ENCODE peak calls at places on chromosome 2, in eight cellular contexts. V, J, I, T, O, K, X and P are unnamed samples.
A peak's percentile ranks its signal among the peaks of the same experiment; 100 is the strongest.

GRCh38 chr2:68770271-68771111 is 35.9 kb downstream of the ARHGAP25 start:
- DNase-seq in I (no peak), J (no peak), X (no peak), O (no peak), T (no peak), K (no peak), V (no peak), P (no peak)

GRCh38 chr2:178331474-178332431 is 119.2 kb downstream of the PRKRA start:
- DNase-seq in V (no peak), X (no peak), I (no peak), O (no peak), T (no peak), K (no peak), J (no peak), P (no peak)

GRCh38 chr2:74778381-74779371 is 55.3 kb upstream of the HK2 start:
- DNase-seq in T (peak; percentile 44), V (no peak), J (peak; percentile 56), X (no peak), O (no peak), I (no peak), K (no peak), P (peak; percentile 81)

GRCh38 chr2:75716406-75716805 is 5.7 kb upstream of the GCFC2 start:
- DNase-seq in K (no peak), V (no peak), O (no peak), I (no peak), T (peak; percentile 25), J (peak; percentile 3), X (no peak), P (no peak)

GRCh38 chr2:68163641-68164040 is 6.0 kb downstream of the PNO1 start:
- DNase-seq in T (no peak), O (no peak), J (no peak), X (no peak), V (no peak), I (no peak), K (no peak), P (no peak)

GRCh38 chr2:96407041-96407918 is 71.7 kb downstream of the NCAPH start:
- DNase-seq in J (peak; percentile 76), I (peak; percentile 55), K (peak; percentile 65), V (peak; percentile 73), T (peak; percentile 87), X (no peak), O (peak; percentile 33), P (peak; percentile 77)

GRCh38 chr2:12455626-12456025 is 261.1 kb upstream of the TRIB2 start:
- DNase-seq in V (no peak), I (no peak), J (no peak), K (no peak), O (no peak), T (peak; percentile 76), X (no peak), P (no peak)

GRCh38 chr2:204468689-204469429 is 76.4 kb upstream of the PARD3B start:
- DNase-seq in O (peak; percentile 51), X (no peak), T (peak; percentile 57), K (no peak), V (no peak), I (no peak), J (no peak), P (no peak)

GRCh38 chr2:24635181-24635580 is 144.1 kb downstream of the NCOA1 start:
- DNase-seq in X (no peak), V (no peak), J (no peak), O (no peak), T (peak; percentile 2), I (no peak), K (no peak), P (no peak)

GRCh38 chr2:193837368-193837767 is 1642.6 kb upstream of the TMEFF2 start:
- DNase-seq in J (no peak), T (peak; percentile 71), K (no peak), X (no peak), V (no peak), O (no peak), I (no peak), P (no peak)

GRCh38 chr2:190540048-190540447 is 5.5 kb upstream of the NEMP2 start:
- DNase-seq in V (no peak), O (no peak), K (no peak), X (no peak), T (peak; percentile 15), J (no peak), I (no peak), P (no peak)

GRCh38 chr2:143581989-143582719 is 452.9 kb downstream of the ARHGAP15 start:
- DNase-seq in I (no peak), X (no peak), K (no peak), O (no peak), T (no peak), J (no peak), V (no peak), P (peak; percentile 53)